ENCODE peak calls at places on chromosomes 3 and 15, in seven cellular contexts. H is K562, C is body of pancreas, Z is A549, A is HepG2, M is heart left ventricle, V is gastrocnemius medialis. K is an unnamed sample. For H3K4me1, the result is how much of the 10 kb centered on the place peaks cover.

GRCh38 chr3:29639621-29640290 is 358.9 kb downstream of the RBMS3 start:
- ATAC-seq in H (no peak), C (no peak), Z (no peak), A (no peak), M (no peak), V (no peak), K (no peak)

GRCh38 chr3:148975696-148976095 is 15.6 kb upstream of the GYG1 start:
- ATAC-seq in H (peak), C (no peak), Z (no peak), A (peak), M (peak), V (peak), K (no peak)

GRCh38 chr3:23726811-23727548 is 78.8 kb upstream of the UBE2E1 start:
- ATAC-seq in H (no peak), C (no peak), Z (no peak), A (no peak), M (no peak), V (no peak), K (no peak)

GRCh38 chr3:150765949-150766720 is 3.2 kb upstream of the SIAH2 start:
- ATAC-seq in H (no peak), C (no peak), Z (no peak), A (peak), M (no peak), V (no peak), K (no peak)

GRCh38 chr15:99466701-99467337 is 99.0 kb upstream of the MEF2A start:
- ATAC-seq in H (no peak), C (no peak), Z (peak), A (peak), M (no peak), V (no peak), K (no peak)

GRCh38 chr3:142846779-142847577 is 41.9 kb downstream of the PCOLCE2 start:
- ATAC-seq in H (no peak), C (peak), Z (no peak), A (peak), M (no peak), V (no peak), K (no peak)

GRCh38 chr15:85597155-85597815 is 197.4 kb downstream of the KLHL25 start:
- ATAC-seq in H (no peak), C (no peak), Z (no peak), A (no peak), M (no peak), V (peak), K (no peak)

GRCh38 chr15:62173215-62173614 is 8.1 kb upstream of the C2CD4B start:
- ATAC-seq in H (no peak), C (peak), Z (no peak), A (no peak), M (peak), V (peak), K (peak)

GRCh38 chr15:74891469-74891868 is 1.6 kb downstream of the MPI start:
- ATAC-seq in H (no peak), C (peak), Z (no peak), A (no peak), M (no peak), V (no peak), K (no peak)

GRCh38 chr3:65334045-65334665 is 646.4 kb upstream of the ADAMTS9 start:
- ATAC-seq in H (no peak), C (no peak), Z (no peak), A (no peak), M (peak), V (no peak), K (no peak)

GRCh38 chr3:120567370-120568197 is 28.6 kb upstream of the NDUFB4 start:
- ATAC-seq in H (peak), C (peak), Z (peak), A (peak), M (peak), V (peak), K (peak)

GRCh38 chr15:31306036-31306425 is 20.6 kb upstream of the KLF13 start:
- ATAC-seq in H (no peak), C (no peak), Z (no peak), A (no peak), M (no peak), V (no peak), K (no peak)

GRCh38 chr15:95025924-95026728 is 794.8 kb downstream of the MCTP2 start:
- ATAC-seq in H (peak), C (no peak), Z (peak), A (peak), M (no peak), V (no peak), K (peak)

GRCh38 chr3:99269606-99270355 is 368.3 kb upstream of the DCBLD2 start:
- ATAC-seq in H (no peak), C (peak), Z (no peak), A (no peak), M (peak), V (peak), K (peak)

GRCh38 chr3:100209948-100210776 is 50.6 kb upstream of the TBC1D23 start:
- ATAC-seq in H (no peak), C (no peak), Z (no peak), A (no peak), M (peak), V (peak), K (peak)

GRCh38 chr15:66948294-66948693 is 117.1 kb upstream of the SMAD3 start:
- ATAC-seq in H (no peak), C (no peak), Z (peak), A (no peak), M (no peak), V (no peak), K (no peak)

GRCh38 chr3:12670789-12671450 is 7.0 kb upstream of the RAF1 start:
- ATAC-seq in H (peak), C (no peak), Z (peak), A (peak), M (peak), V (no peak), K (no peak)

GRCh38 chr15:90701880-90702630 is 15.1 kb upstream of the BLM start:
- ATAC-seq in H (peak), C (no peak), Z (no peak), A (no peak), M (no peak), V (no peak), K (no peak)

GRCh38 chr3:171282041-171282440 is 178.2 kb downstream of the TNIK start:
- ATAC-seq in H (no peak), C (no peak), Z (no peak), A (no peak), M (no peak), V (no peak), K (no peak)

GRCh38 chr15:54307252-54307902 is 329.1 kb downstream of the UNC13C start:
- ATAC-seq in H (no peak), C (no peak), Z (no peak), A (no peak), M (no peak), V (no peak), K (no peak)

GRCh38 chr3:72816843-72817485 is 31.3 kb downstream of the SHQ1 start:
- ATAC-seq in H (no peak), C (no peak), Z (no peak), A (no peak), M (no peak), V (no peak), K (no peak)

GRCh38 chr3:192817053-192817452 is 89.7 kb upstream of the FGF12 start:
- ATAC-seq in H (no peak), C (no peak), Z (no peak), A (no peak), M (no peak), V (no peak), K (no peak)

GRCh38 chr3:66561374-66561773 is 60.6 kb upstream of the LRIG1 start:
- ATAC-seq in H (no peak), C (no peak), Z (no peak), A (no peak), M (no peak), V (peak), K (no peak)

GRCh38 chr15:82298520-82298919 is 35.9 kb downstream of the SAXO2 start:
- ATAC-seq in H (no peak), C (peak), Z (no peak), A (no peak), M (no peak), V (no peak), K (no peak)

GRCh38 chr15:38486946-38487345 is 33.0 kb downstream of the FAM98B start:
- ATAC-seq in H (no peak), C (no peak), Z (no peak), A (no peak), M (no peak), V (no peak), K (no peak)

GRCh38 chr15:65937046-65937445 is 67.8 kb downstream of the RAB11A start:
- ATAC-seq in H (no peak), C (no peak), Z (no peak), A (no peak), M (no peak), V (no peak), K (no peak)

GRCh38 chr15:85632014-85632413 is 162.7 kb downstream of the KLHL25 start:
- ATAC-seq in H (no peak), C (peak), Z (no peak), A (no peak), M (no peak), V (no peak), K (no peak)

GRCh38 chr15:70869346-70869745 is 15.4 kb upstream of the LARP6 start:
- ATAC-seq in H (no peak), C (no peak), Z (peak), A (no peak), M (no peak), V (no peak), K (no peak)

GRCh38 chr3:100776097-100776729 is 66.9 kb downstream of the TFG start:
- ATAC-seq in H (no peak), C (no peak), Z (no peak), A (no peak), M (no peak), V (no peak), K (no peak)

GRCh38 chr15:87973456-87974215 is 282.9 kb downstream of the NTRK3 start:
- ATAC-seq in H (no peak), C (no peak), Z (no peak), A (no peak), M (no peak), V (no peak), K (no peak)

GRCh38 chr3:63278171-63278999 is at the start of gene SYNPR:
- ATAC-seq in H (no peak), C (no peak), Z (no peak), A (no peak), M (no peak), V (no peak), K (no peak)

GRCh38 chr15:99651023-99651807 is 82.0 kb downstream of the LYSMD4 start:
- ATAC-seq in H (no peak), C (no peak), Z (peak), A (no peak), M (no peak), V (no peak), K (no peak)

GRCh38 chr3:62134061-62134496 is 239.3 kb downstream of the FEZF2 start:
- ATAC-seq in H (no peak), C (peak), Z (no peak), A (no peak), M (peak), V (peak), K (peak)

GRCh38 chr15:92958105-92958504 is 58.0 kb downstream of the CHD2 start:
- ATAC-seq in H (no peak), C (no peak), Z (no peak), A (no peak), M (no peak), V (no peak), K (no peak)

GRCh38 chr3:155217591-155217990 is 75.9 kb downstream of the STRIT1 start:
- ATAC-seq in H (no peak), C (no peak), Z (no peak), A (no peak), M (no peak), V (no peak), K (no peak)

GRCh38 chr3:47405820-47406761 is 25.3 kb downstream of the PTPN23 start:
- ATAC-seq in H (peak), C (no peak), Z (peak), A (no peak), M (no peak), V (no peak), K (no peak)

GRCh38 chr3:33732394-33732793 is 14.3 kb upstream of the CLASP2 start:
- ATAC-seq in H (no peak), C (no peak), Z (no peak), A (no peak), M (no peak), V (no peak), K (no peak)

GRCh38 chr3:73072634-73073033 is 11.2 kb downstream of the EBLN2 start:
- ATAC-seq in H (peak), C (no peak), Z (no peak), A (no peak), M (no peak), V (no peak), K (no peak)

GRCh38 chr3:187950671-187951070 is 203.3 kb upstream of the LPP start:
- ATAC-seq in H (no peak), C (no peak), Z (no peak), A (no peak), M (no peak), V (no peak), K (no peak)

DNA sequence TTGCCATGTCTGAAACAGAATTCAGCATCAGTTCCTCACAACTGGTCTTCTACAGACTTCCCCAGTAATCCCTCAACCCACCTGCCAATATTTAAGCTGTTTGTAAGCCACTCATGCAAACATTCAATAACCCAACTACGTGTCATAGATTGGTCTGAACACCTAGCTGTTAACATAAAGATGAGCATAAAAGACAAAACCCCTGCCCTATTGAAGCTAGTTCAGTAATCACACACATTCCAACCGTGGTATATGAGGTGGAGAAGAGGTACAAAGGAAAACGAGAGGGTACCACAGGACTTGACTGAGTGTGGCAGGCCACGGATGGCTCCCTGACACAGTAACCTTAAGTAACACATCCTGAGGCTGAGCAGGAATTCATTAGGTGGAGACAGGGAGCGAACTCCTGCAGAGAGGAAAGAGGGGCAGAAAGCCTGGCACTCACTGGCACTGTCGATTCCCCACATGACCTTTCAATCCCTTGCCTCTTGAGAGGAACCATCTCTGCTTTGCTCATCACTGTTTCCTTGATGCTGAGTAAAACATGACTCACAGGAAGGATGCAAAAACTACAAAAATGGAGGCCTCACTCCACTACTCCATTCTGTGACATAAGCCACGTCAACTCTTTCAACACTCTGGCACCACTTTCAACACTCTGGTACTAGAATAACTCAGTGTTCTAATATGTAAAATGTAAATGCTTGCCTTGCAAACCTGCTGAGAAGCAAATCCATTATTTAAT is 31.3 kb downstream of the RPN1 start:
- ATAC-seq in H (no peak), C (no peak), Z (peak), A (no peak), M (no peak), V (no peak), K (no peak)
- H3K4me1 ChIP-seq in H (under half), C (under half), Z (under half), A (under half), M (half or more), V (under half), K (under half)

GRCh38 chr15:76101655-76102054 is 41.9 kb downstream of the TMEM266 start:
- ATAC-seq in H (no peak), C (no peak), Z (no peak), A (no peak), M (no peak), V (no peak), K (no peak)
- TF ChIP-seq CTCF in H (no peak), C (no peak), Z (no peak), A (no peak), M (no peak), V (no peak), K (no peak)

DNA sequence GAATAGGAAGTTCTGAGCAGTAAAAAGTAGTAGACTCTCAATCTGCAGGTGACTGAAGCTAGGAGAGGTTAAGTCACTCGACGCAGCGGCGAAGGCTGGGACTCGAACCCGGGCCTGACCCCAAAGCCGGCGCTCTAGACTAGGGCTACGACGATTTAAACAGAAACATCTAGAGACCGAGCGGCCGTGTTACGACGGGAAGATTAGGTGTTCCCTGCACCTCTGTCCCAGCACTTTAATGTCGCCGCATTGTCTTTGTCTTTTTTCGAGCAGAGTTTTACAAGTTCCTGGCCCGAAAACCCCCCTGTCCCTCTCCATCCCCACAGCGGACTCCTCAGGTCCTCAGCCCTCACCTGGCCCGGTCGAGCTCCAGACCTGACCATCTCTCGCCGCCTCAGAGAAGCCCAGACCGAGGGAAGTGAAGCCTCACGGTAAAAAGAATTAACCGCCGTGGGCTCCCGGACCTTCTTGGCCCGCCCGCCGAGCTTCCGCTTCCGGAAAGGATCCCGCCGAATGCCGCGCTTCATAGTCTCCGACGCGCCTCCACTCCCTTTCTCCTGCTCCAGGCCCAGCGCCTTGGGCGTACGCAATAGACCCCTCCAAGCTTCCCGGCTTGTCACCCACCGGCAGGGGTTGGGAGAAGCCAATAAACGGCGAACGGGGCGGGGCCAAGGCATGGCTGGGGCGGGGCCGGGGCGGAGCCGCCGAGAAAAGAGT is at the start of gene CCDC14:
- ATAC-seq in H (peak), C (peak), Z (peak), A (peak), M (peak), V (peak), K (peak)
- TF ChIP-seq POLR2A in H (peak), C (peak), Z (peak), A (peak), M (no peak), V (peak), K (peak)

GRCh38 chr15:39854161-39854560 is 65.9 kb downstream of the GPR176 start:
- ATAC-seq in H (no peak), C (no peak), Z (no peak), A (no peak), M (no peak), V (no peak), K (no peak)

GRCh38 chr15:39846108-39846507 is 63.5 kb upstream of the FSIP1 start:
- ATAC-seq in H (no peak), C (no peak), Z (no peak), A (no peak), M (no peak), V (no peak), K (no peak)

GRCh38 chr15:39851505-39852082 is 68.5 kb downstream of the GPR176 start:
- ATAC-seq in H (no peak), C (no peak), Z (no peak), A (no peak), M (no peak), V (no peak), K (no peak)

GRCh38 chr15:39852237-39852636 is 67.8 kb downstream of the GPR176 start:
- ATAC-seq in H (no peak), C (no peak), Z (no peak), A (no peak), M (no peak), V (no peak), K (peak)

GRCh38 chr15:39850436-39850835 is 67.8 kb upstream of the FSIP1 start:
- ATAC-seq in H (no peak), C (no peak), Z (no peak), A (no peak), M (no peak), V (no peak), K (no peak)
- H3K4me1 ChIP-seq in H (under half), C (under half), Z (under half), A (under half), M (under half), V (under half), K (under half)

K was measured in gastroesophageal sphincter.